ENCODE peak calls at places on chromosomes 2 and 18, in ten cellular contexts. H is EL; O is GM13977; P is Right ventricle myocardium superior; Z is activated gamma-delta T cell treated with Interleukin-2 at 50 U/mL for 16 hours; X is T-helper 17 cell; K is HuH-7; J is ACHN; N is activated effector memory CD4-positive, alpha-beta T cell treated with Interleukin-2 at 50 U/mL for 16 hours; T is NCI-H2081 treated with DMSO at 0.1 percent for 48 hours. F is an unnamed sample.

GRCh38 chr18:62555135-62555534 is 32.3 kb downstream of the ZCCHC2 start:
- DNase-seq in K (no peak), O (no peak), P (no peak), X (no peak), H (peak; percentile 47), J (no peak), Z (no peak), N (no peak), T (no peak), F (peak; percentile 77)

GRCh38 chr18:5237083-5237722 is 40.1 kb upstream of the AKAIN1 start:
- DNase-seq in O (peak; percentile 4), N (no peak), H (no peak), J (no peak), K (peak; percentile 26), Z (peak; percentile 4), T (peak; percentile 39), X (no peak), P (peak; percentile 38), F (peak; percentile 34)

GRCh38 chr2:149513461-149513860 is 74.1 kb downstream of the MMADHC start:
- DNase-seq in P (no peak), K (no peak), Z (no peak), O (no peak), X (no peak), J (no peak), T (no peak), H (no peak), N (no peak), F (no peak)

GRCh38 chr2:37711308-37711731 is 39.9 kb upstream of the CDC42EP3 start:
- DNase-seq in N (peak; percentile 29), H (peak; percentile 98), O (no peak), J (peak; percentile 98), Z (peak; percentile 53), X (no peak), P (no peak), T (no peak), K (no peak), F (peak; percentile 91)

GRCh38 chr2:62446491-62446890 is 59.5 kb downstream of the TMEM17 start:
- DNase-seq in Z (no peak), H (no peak), J (no peak), K (no peak), N (no peak), O (no peak), P (no peak), T (no peak), X (no peak), F (no peak)

GRCh38 chr2:175605599-175605988 is 396.5 kb downstream of the LNPK start:
- DNase-seq in Z (no peak), T (no peak), P (no peak), K (no peak), O (no peak), J (no peak), N (no peak), H (no peak), X (no peak), F (no peak)

GRCh38 chr18:3411854-3412268 is 38.1 kb upstream of the TGIF1 start:
- DNase-seq in X (peak; percentile 7), H (peak; percentile 16), N (peak; percentile 12), K (no peak), Z (peak; percentile 11), O (no peak), J (no peak), P (peak; percentile 55), T (no peak), F (no peak)

GRCh38 chr2:182302174-182302573 is 124.7 kb downstream of the PDE1A start:
- DNase-seq in N (no peak), J (peak; percentile 5), P (no peak), K (no peak), Z (no peak), X (no peak), T (no peak), O (no peak), H (peak; percentile 79), F (peak; percentile 90)

GRCh38 chr2:240300261-240300821 is 135.1 kb upstream of the GPC1 start:
- DNase-seq in K (no peak), H (no peak), J (no peak), Z (no peak), P (no peak), T (no peak), O (no peak), N (no peak), X (no peak), F (no peak)

GRCh38 chr2:183014005-183014404 is 24.3 kb downstream of the NCKAP1 start:
- DNase-seq in N (no peak), X (no peak), Z (no peak), H (no peak), K (no peak), J (no peak), P (no peak), T (no peak), O (no peak), F (peak; percentile 38)

GRCh38 chr18:56248613-56249235 is 389.7 kb downstream of the TXNL1 start:
- DNase-seq in Z (no peak), X (no peak), J (no peak), O (no peak), N (no peak), K (no peak), T (no peak), P (no peak), H (no peak), F (no peak)

GRCh38 chr2:186532891-186533290 is 46.8 kb downstream of the ZC3H15 start:
- DNase-seq in X (no peak), Z (no peak), O (no peak), K (no peak), H (no peak), P (no peak), T (no peak), N (no peak), J (no peak), F (no peak)

GRCh38 chr2:10267036-10267435 is 35.7 kb upstream of the HPCAL1 start:
- DNase-seq in H (no peak), N (no peak), O (no peak), K (no peak), T (no peak), X (no peak), P (no peak), Z (no peak), J (no peak), F (no peak)

GRCh38 chr2:113937501-113937900 is 47.6 kb downstream of the ACTR3 start:
- DNase-seq in K (no peak), T (no peak), O (no peak), J (no peak), N (no peak), P (no peak), H (no peak), X (no peak), Z (no peak), F (no peak)

GRCh38 chr2:216289470-216289869 is 82.8 kb downstream of the MARCHF4 start:
- DNase-seq in O (no peak), Z (no peak), T (no peak), K (no peak), P (no peak), J (no peak), N (no peak), H (no peak), X (no peak), F (no peak)

GRCh38 chr2:225735844-225736243 is 336.3 kb downstream of the NYAP2 start:
- DNase-seq in N (no peak), P (no peak), X (no peak), J (peak; percentile 16), Z (no peak), O (no peak), K (no peak), T (no peak), H (peak; percentile 86), F (peak; percentile 95)

GRCh38 chr18:69557246-69557781 is 156.6 kb downstream of the DOK6 start:
- DNase-seq in J (no peak), H (no peak), O (no peak), Z (no peak), T (no peak), K (no peak), N (no peak), P (no peak), X (no peak), F (no peak)

GRCh38 chr2:39631715-39632114 is 34.0 kb upstream of the TMEM178A start:
- DNase-seq in T (no peak), N (no peak), K (no peak), J (no peak), H (peak; percentile 97), O (no peak), P (no peak), Z (no peak), X (no peak), F (peak; percentile 98)

GRCh38 chr2:238141541-238142318 is 3.3 kb downstream of the KLHL30 start:
- DNase-seq in Z (no peak), X (no peak), P (no peak), J (peak; percentile 78), N (no peak), O (no peak), H (peak; percentile 73), K (no peak), T (no peak), F (no peak)

GRCh38 chr2:241437148-241437547 is 71.2 kb downstream of the STK25 start:
- DNase-seq in X (no peak), K (no peak), J (no peak), T (no peak), P (no peak), H (no peak), Z (no peak), O (no peak), N (no peak), F (no peak)

GRCh38 chr18:3219621-3220335 is at the start of gene MYOM1:
- DNase-seq in H (no peak), J (no peak), N (no peak), O (no peak), T (no peak), P (no peak), K (no peak), X (no peak), Z (no peak), F (no peak)

GRCh38 chr2:64391459-64391858 is 62.5 kb upstream of the LGALSL start:
- DNase-seq in X (no peak), N (no peak), H (peak; percentile 61), T (no peak), P (no peak), O (no peak), Z (no peak), K (no peak), J (no peak), F (no peak)

GRCh38 chr2:69797235-69797634 is 32.2 kb upstream of the GMCL1 start:
- DNase-seq in X (no peak), O (no peak), J (no peak), H (no peak), P (no peak), N (no peak), K (no peak), Z (no peak), T (no peak), F (no peak)

GRCh38 chr2:204069804-204070203 is 133.2 kb downstream of the ICOS start:
- DNase-seq in O (no peak), X (no peak), N (no peak), T (no peak), K (no peak), H (no peak), Z (no peak), P (no peak), J (no peak), F (no peak)

GRCh38 chr2:14633031-14633430 is 514 bp downstream of the LRATD1 start:
- DNase-seq in O (peak; percentile 24), J (no peak), Z (no peak), X (no peak), H (peak; percentile 4), K (no peak), T (no peak), P (no peak), N (no peak), F (no peak)

GRCh38 chr2:74554821-74555531 is 456 bp downstream of the DOK1 start:
- DNase-seq in H (peak; percentile 32), T (no peak), P (peak; percentile 73), X (no peak), Z (peak; percentile 27), K (peak; percentile 71), N (peak; percentile 19), O (peak; percentile 70), J (peak; percentile 67), F (peak; percentile 27)

GRCh38 chr2:18987021-18987420 is 371.4 kb downstream of the OSR1 start:
- DNase-seq in N (no peak), P (no peak), J (no peak), Z (no peak), T (no peak), H (no peak), O (no peak), X (no peak), K (no peak), F (peak; percentile 23)

GRCh38 chr18:37299471-37300304 is 265.9 kb downstream of the CELF4 start:
- DNase-seq in Z (no peak), K (peak; percentile 33), X (no peak), H (peak; percentile 90), N (no peak), O (no peak), P (peak; percentile 85), J (peak; percentile 97), T (peak; percentile 84), F (peak; percentile 93)